ENCODE peak calls at places on chromosomes 3 and 15, in four cellular contexts. L is heart right ventricle, I is A549, H is GM12865. P is an unnamed sample.
A peak's percentile ranks its signal among the peaks of the same experiment; 100 is the strongest.

GRCh38 chr3:41318520-41318919 is 119.2 kb downstream of the CTNNB1 start:
- DNase-seq in L (no peak), I (no peak), H (no peak), P (no peak)

GRCh38 chr3:46102059-46102779 is 74.9 kb upstream of the XCR1 start:
- DNase-seq in H (no peak), I (no peak), L (no peak), P (no peak)

GRCh38 chr15:85889956-85890619 is 95.4 kb upstream of the KLHL25 start:
- DNase-seq in L (no peak), H (no peak), I (no peak), P (no peak)

GRCh38 chr15:49507261-49507660 is 84.2 kb downstream of the FGF7 start:
- DNase-seq in H (no peak), L (no peak), I (no peak), P (no peak)

GRCh38 chr3:161389445-161390036 is 18.2 kb upstream of the SPTSSB start:
- DNase-seq in I (no peak), H (no peak), L (no peak), P (no peak)

GRCh38 chr3:129868912-129869311 is 24.6 kb downstream of the TMCC1 start:
- DNase-seq in L (no peak), H (no peak), I (no peak), P (no peak)

GRCh38 chr15:71296032-71296686 is 180.9 kb downstream of the THSD4 start:
- DNase-seq in H (no peak), I (peak; percentile 59), L (no peak), P (peak; percentile 84)

GRCh38 chr15:99502182-99502581 is 63.6 kb upstream of the MEF2A start:
- DNase-seq in L (no peak), I (no peak), H (peak; percentile 86), P (no peak)

GRCh38 chr3:9859530-9860025 is 15.8 kb upstream of the RPUSD3 start:
- DNase-seq in I (no peak), L (no peak), H (no peak), P (no peak)

GRCh38 chr15:64460737-64461576 is 579 bp downstream of the ZNF609 start:
- DNase-seq in I (peak; percentile 84), L (peak; percentile 17), H (peak; percentile 63), P (peak; percentile 42)

GRCh38 chr3:63328386-63328785 is 50.3 kb downstream of the SYNPR start:
- DNase-seq in L (no peak), H (no peak), I (no peak), P (peak; percentile 55)

GRCh38 chr15:85327820-85328219 is 52.6 kb upstream of the AKAP13 start:
- DNase-seq in H (no peak), L (no peak), I (no peak), P (no peak)

GRCh38 chr15:57344282-57344681 is 32.0 kb upstream of the CGNL1 start:
- DNase-seq in I (no peak), L (no peak), H (no peak), P (no peak)

GRCh38 chr3:49012441-49013017 is 5.3 kb downstream of the WDR6 start:
- DNase-seq in H (no peak), I (no peak), L (no peak), P (no peak)

GRCh38 chr3:171138027-171138426 is 111.5 kb upstream of the SLC2A2 start:
- DNase-seq in I (no peak), H (no peak), L (no peak), P (no peak)

GRCh38 chr3:171135536-171135935 is 109.0 kb upstream of the SLC2A2 start:
- DNase-seq in I (no peak), H (no peak), L (no peak), P (no peak)

GRCh38 chr3:171134170-171134569 is 107.7 kb upstream of the SLC2A2 start:
- DNase-seq in H (no peak), I (no peak), L (no peak), P (no peak)

GRCh38 chr3:171129827-171130226 is 103.3 kb upstream of the SLC2A2 start:
- DNase-seq in H (no peak), L (no peak), I (no peak), P (no peak)

GRCh38 chr3:171132873-171133272 is 106.4 kb upstream of the SLC2A2 start:
- DNase-seq in L (no peak), H (no peak), I (no peak), P (peak; percentile 83)
- H3K4me3 ChIP-seq in L (no peak overlapping the region), H (no peak overlapping the region), I (no peak overlapping the region), P (no peak overlapping the region)

GRCh38 chr15:73992594-73992898 is 451 bp upstream of the STOML1 start:
- DNase-seq in I (no peak), H (no peak), L (no peak), P (no peak)
- H3K4me3 ChIP-seq in I (peak overlapping the region; percentile 83), H (peak overlapping the region; percentile 4), L (peak overlapping the region; percentile 89), P (peak overlapping the region; percentile 14)

GRCh38 chr3:43692971-43693370 is 2.2 kb downstream of the ABHD5 start:
- DNase-seq in I (no peak), L (no peak), H (no peak), P (no peak)

GRCh38 chr3:43691120-43692002 is 623 bp downstream of the ABHD5 start:
- DNase-seq in L (peak; percentile 63), I (peak; percentile 33), H (peak; percentile 54), P (no peak)

GRCh38 chr3:43693594-43693993 is 2.9 kb downstream of the ABHD5 start:
- DNase-seq in H (no peak), I (no peak), L (no peak), P (no peak)

GRCh38 chr3:43690400-43691119 is at the start of gene ABHD5:
- DNase-seq in I (peak; percentile 78), L (peak; percentile 94), H (peak; percentile 98), P (peak; percentile 83)

DNA sequence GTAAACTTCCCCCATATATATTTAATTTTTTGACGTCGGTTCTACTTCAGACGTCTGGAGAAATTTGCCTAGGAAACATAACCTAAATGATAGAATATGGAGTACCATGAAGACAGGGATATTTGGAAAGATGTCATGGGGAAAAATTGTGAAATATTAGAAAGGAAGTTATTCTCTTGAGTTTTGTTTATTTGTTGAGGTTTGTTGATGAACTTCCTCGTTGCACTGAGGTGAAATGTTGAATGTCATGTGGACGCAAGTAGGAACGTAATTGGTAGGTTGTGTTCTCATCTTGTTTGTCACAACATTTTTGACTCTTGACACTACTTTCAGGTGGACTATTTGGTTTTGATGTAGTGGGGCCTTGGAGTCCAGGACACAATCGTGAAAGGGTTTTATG is 1.3 kb downstream of the ABHD5 start:
- DNase-seq in L (no peak), H (no peak), I (no peak), P (no peak)
- H3K4me3 ChIP-seq in L (no peak overlapping the region), H (no peak overlapping the region), I (peak overlapping the region; percentile 96), P (no peak overlapping the region)

GRCh38 chr15:96335429-96335807 is 4.9 kb downstream of the NR2F2 start:
- DNase-seq in L (no peak), H (no peak), I (no peak), P (no peak)

GRCh38 chr15:96333194-96334016 is 2.9 kb downstream of the NR2F2 start:
- DNase-seq in I (no peak), H (peak; percentile 18), L (no peak), P (no peak)

GRCh38 chr15:96334017-96334704 is 3.7 kb downstream of the NR2F2 start:
- DNase-seq in H (no peak), L (no peak), I (no peak), P (no peak)

GRCh38 chr15:96336045-96336642 is 5.6 kb downstream of the NR2F2 start:
- DNase-seq in H (no peak), I (no peak), L (no peak), P (no peak)

DNA sequence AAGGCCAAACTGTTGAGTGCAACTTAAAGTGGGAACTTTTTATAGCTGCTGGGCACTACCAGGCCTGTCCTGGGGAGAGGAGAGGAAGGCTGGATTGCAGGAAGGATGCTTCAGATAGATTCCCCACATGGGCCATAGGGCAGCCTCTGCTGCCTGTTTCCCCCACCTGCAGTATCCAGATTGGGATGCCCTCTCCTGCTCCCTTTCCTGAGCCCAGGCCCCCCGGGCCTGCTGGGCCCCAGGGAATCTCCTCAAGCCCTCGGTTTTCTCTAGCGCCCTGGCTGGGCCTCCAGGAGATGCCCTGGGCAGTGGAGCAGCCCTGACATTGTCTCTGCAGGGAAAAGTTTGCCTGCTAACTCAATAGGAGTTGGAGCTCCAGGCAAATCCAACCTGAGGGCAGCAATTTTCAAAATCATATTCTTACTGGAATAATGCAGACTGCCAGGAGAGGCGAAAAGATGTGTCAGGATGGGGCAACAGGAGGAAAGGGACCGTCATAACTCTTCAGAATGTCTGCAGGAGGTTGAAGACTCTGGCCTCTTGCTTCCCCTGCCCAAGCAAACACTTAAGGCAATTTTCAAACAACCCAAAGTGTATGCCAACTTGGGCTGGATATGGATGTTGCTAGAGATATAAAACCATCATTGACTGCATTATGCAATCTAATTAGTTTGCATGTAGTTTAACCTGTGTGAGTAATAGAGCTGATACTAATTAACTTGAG is 4.4 kb downstream of the NR2F2 start:
- DNase-seq in I (no peak), H (no peak), L (no peak), P (no peak)
- H3K4me3 ChIP-seq in I (peak overlapping the region; percentile 36), H (no peak overlapping the region), L (peak overlapping the region; percentile 76), P (peak overlapping the region; percentile 93)

DNA sequence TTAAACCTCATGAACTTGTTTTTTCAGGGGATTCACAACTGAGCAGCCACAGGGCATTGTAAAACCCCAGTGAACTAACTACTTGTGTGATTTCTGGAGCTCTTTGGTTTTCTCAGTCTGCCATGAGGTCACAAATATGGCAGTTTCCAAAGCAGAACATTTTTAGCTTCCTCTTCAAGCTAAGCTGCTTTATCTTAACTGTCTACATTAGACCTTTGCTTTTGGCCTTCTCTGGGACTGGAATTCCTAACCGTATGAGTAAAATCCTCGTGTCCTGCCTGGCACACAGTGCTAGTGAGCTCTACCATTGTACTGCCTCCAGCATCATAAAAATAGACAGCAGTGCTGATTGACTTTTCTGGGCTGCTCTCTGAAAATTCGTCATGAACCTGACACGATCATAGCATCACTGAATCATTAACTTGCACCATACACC is 22.1 kb downstream of the CDIN1 start:
- DNase-seq in H (peak; percentile 32), I (no peak), L (no peak), P (peak; percentile 46)
- H3K4me3 ChIP-seq in H (no peak overlapping the region), I (no peak overlapping the region), L (peak overlapping the region; percentile 6), P (no peak overlapping the region)

DNA sequence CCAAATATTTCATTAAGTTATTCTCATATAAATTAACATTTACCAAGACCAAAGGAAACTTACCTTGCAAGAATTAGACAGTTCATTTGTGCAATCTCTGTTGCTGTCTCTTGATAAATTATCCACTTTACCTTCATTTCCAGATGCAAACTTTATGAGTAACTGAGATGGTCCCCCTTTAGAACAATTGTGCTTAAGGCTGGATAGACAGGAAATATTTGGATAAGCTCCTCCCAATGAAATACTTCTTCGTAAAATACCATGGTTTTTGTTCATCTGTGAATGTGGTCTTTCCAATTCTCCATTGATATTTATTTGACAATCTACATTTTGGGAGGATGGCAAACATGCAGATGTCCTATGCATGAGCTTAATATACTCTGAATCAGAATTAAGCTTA is 78.2 kb downstream of the NEDD4 start:
- DNase-seq in I (no peak), L (no peak), H (no peak), P (no peak)
- H3K4me3 ChIP-seq in I (peak overlapping the region; percentile 47), L (no peak overlapping the region), H (no peak overlapping the region), P (peak overlapping the region; percentile 46)

GRCh38 chr3:101854608-101855304 is 5.4 kb downstream of the NFKBIZ start:
- DNase-seq in H (no peak), I (no peak), L (no peak), P (no peak)
- H3K4me3 ChIP-seq in H (no peak overlapping the region), I (no peak overlapping the region), L (no peak overlapping the region), P (no peak overlapping the region)